ENCODE peak calls at places on chromosomes 12 and 14, in four cellular contexts. J is WERI-Rb-1, Q is brain microvascular endothelial cell, N is DND-41. R is an unnamed sample.

GRCh38 chr12:57148469-57149308 is 1.3 kb upstream of the LRP1-AS start:
- DNase-seq in Q (no peak), J (no peak), N (no peak), R (peak)

GRCh38 chr14:61341275-61342210 is 20.2 kb downstream of the PRKCH start:
- DNase-seq in N (peak), Q (no peak), J (no peak), R (no peak)

GRCh38 chr12:129372876-129373275 is 519.6 kb downstream of the GLT1D1 start:
- DNase-seq in N (no peak), Q (no peak), J (no peak), R (no peak)

GRCh38 chr12:102543494-102543893 is 63.1 kb upstream of the IGF1 start:
- DNase-seq in Q (no peak), N (no peak), J (no peak), R (no peak)

GRCh38 chr14:58805605-58806358 is 168.0 kb downstream of the DACT1 start:
- DNase-seq in Q (peak), J (no peak), N (no peak), R (no peak)

GRCh38 chr14:37060496-37061260 is 111.7 kb downstream of the SLC25A21 start:
- DNase-seq in J (no peak), N (no peak), Q (no peak), R (no peak)

GRCh38 chr12:51910168-51910567 is 2.9 kb downstream of the ACVRL1 start:
- DNase-seq in Q (no peak), J (no peak), N (no peak), R (no peak)

GRCh38 chr12:30953946-30954766 is 27.6 kb downstream of the TSPAN11 start:
- DNase-seq in N (no peak), J (no peak), Q (no peak), R (no peak)

GRCh38 chr14:100540926-100541620 is 46.1 kb downstream of the BEGAIN start:
- DNase-seq in N (no peak), J (no peak), Q (no peak), R (peak)

GRCh38 chr12:107134558-107134957 is 41.2 kb upstream of the CRY1 start:
- DNase-seq in N (peak), J (peak), Q (no peak), R (no peak)

GRCh38 chr12:31558521-31558920 is 32.4 kb downstream of the DENND5B start:
- DNase-seq in N (no peak), J (no peak), Q (no peak), R (no peak)

GRCh38 chr14:101103321-101103901 is 199.9 kb upstream of the RTL1 start:
- DNase-seq in J (no peak), N (no peak), Q (no peak), R (no peak)

GRCh38 chr12:41663487-41664258 is 475.6 kb downstream of the PDZRN4 start:
- DNase-seq in N (no peak), Q (no peak), J (peak), R (no peak)

GRCh38 chr12:117972341-117972740 is 3.6 kb upstream of the KSR2 start:
- DNase-seq in N (no peak), J (no peak), Q (no peak), R (no peak)

GRCh38 chr14:68772761-68773381 is 20.0 kb downstream of the ZFP36L1 start:
- DNase-seq in N (no peak), J (no peak), Q (no peak), R (no peak)

GRCh38 chr14:68770051-68770450 is 22.8 kb downstream of the ZFP36L1 start:
- DNase-seq in J (no peak), Q (no peak), N (no peak), R (no peak)

GRCh38 chr14:68768316-68768715 is 24.6 kb downstream of the ZFP36L1 start:
- DNase-seq in Q (no peak), J (no peak), N (no peak), R (no peak)

GRCh38 chr14:68770553-68771286 is 22.1 kb downstream of the ZFP36L1 start:
- DNase-seq in J (no peak), Q (no peak), N (no peak), R (peak)

DNA sequence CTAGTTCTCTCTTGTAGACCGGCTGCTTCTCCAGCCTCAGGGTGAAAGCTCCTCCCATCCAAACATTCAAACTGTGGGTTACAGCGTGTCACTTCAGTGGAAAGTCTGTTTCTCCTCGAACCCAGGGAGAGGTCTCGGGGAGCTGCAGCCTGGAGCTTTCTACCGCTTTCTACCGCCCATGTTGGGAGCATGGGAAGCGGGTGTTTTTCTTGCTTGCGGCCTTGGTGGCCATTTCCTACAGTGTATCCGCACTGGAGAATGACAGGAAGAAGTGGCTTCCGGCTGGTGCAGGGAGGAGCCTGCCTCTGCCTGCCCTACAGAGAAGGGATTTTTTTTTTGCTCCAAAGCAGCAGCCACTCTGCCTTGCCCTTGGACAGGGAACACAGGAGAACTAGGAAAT is 21.2 kb downstream of the ZFP36L1 start:
- DNase-seq in Q (no peak), J (no peak), N (no peak), R (no peak)
- H3K27ac ChIP-seq in Q (no peak), J (no peak), N (no peak), R (peak)

GRCh38 chr14:23789696-23790095 is 153.5 kb downstream of the DHRS2 start:
- DNase-seq in N (no peak), Q (no peak), J (no peak), R (no peak)

DNA sequence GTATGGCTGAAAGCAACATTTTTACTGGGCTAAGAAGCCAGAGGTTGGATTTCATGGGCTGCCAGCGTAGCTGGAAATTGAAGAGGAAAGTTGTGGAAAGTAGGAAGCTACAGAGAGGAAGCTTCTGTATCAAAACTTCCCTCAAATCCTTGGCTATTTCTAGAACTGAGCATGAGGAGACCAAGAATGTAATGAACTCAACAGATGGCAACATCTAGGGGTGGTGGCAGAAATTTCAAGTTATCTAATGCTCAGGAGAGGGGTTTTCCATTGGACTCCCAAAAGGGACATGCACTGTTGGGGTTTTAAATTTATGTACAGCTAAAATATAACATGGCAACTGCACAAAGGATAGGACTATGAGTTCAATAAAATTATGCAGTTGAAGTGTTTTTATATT is 151.3 kb downstream of the DHRS2 start:
- DNase-seq in J (no peak), Q (no peak), N (no peak), R (no peak)
- H3K4me3 ChIP-seq in J (no peak), Q (no peak), N (no peak), R (no peak)

DNA sequence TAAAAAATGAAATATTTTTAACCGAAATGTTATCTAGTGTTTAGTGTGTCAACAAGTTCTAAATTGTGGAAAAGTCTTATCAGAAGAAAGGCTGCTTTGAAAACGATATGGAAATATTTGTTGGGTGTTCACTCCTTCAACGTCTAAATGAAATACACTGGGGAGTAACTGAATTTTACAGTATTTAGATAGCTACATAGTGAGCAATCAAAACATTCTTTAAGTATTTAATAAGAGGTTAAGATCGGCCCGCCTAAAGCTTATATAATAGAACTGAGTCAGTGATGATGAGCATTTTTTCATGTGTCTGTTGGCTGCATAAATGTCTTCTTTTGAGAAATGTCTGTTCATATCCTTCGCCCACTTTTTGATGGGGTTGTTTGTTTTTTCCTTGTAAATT is 228.3 kb downstream of the RAD51B start:
- DNase-seq in J (no peak), Q (peak), N (no peak), R (no peak)
- H3K27ac ChIP-seq in J (no peak), Q (no peak), N (no peak), R (no peak)

GRCh38 chr12:122183588-122183940 is 641 bp downstream of the LRRC43 start:
- DNase-seq in N (no peak), J (no peak), Q (no peak), R (no peak)
- H3K4me3 ChIP-seq in N (no peak), J (no peak), Q (peak), R (peak)

DNA sequence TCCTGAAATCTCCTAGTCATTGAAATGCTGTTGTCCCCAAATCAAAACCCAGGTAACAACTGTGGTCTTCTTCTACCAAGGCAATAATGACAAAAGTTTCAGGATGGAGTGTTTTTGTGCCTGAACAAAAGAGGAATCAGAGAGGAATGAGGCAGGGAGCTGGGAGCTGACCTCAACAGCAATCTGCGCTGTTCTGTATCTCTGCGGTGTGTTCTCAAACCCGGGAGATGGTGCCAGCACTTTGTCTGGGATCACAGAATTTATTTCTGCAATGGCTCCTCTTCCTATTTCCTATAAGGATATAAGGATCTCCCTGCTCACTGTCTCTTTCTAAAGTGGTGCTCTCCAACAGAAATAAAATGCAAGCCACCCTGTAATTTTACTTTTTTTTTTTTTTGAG is 449 bp upstream of the GLT8D2 start:
- DNase-seq in J (no peak), N (no peak), Q (no peak), R (no peak)
- H3K27ac ChIP-seq in J (no peak), N (no peak), Q (no peak), R (no peak)

DNA sequence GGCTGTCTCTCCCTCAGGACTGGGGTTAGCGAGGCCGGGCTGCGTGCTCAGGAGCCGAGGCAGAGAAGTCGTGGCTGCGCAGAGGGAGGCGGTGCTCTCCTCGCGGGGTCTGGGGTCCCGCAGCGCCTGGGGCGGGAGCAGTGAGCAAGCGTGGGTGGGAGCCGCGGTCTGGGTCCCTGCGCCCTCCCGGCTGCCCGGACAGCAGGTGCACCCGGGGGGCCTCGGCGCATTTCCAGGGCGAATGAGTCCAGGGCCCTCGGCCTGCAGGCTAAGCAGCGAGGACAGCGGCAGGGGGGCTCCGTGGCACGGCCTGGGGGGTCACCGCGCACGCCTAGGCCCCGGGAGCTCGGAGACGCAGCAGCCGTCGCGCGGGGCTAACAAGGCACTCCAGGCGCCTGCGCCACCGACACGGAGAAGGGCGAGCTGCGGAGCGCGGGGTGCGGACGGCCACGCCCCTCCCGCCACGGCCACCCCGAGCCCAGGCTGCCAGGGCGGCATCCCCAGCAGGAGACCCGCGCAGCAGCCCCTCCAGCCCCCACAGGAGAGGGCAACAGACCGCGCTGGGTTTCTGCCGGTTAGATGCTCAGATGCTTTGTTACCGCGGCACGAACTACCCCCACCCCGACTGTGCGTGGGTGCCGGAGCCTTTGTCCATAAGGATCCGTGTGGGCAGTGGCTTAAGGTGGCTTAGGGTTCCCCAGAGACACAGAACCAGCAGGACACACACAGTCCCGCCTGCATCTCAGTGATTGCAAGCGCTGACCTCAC is 117.7 kb upstream of the C14orf180 start:
- DNase-seq in Q (no peak), J (peak), N (no peak), R (no peak)
- H3K4me3 ChIP-seq in Q (no peak), J (peak), N (no peak), R (peak)

DNA sequence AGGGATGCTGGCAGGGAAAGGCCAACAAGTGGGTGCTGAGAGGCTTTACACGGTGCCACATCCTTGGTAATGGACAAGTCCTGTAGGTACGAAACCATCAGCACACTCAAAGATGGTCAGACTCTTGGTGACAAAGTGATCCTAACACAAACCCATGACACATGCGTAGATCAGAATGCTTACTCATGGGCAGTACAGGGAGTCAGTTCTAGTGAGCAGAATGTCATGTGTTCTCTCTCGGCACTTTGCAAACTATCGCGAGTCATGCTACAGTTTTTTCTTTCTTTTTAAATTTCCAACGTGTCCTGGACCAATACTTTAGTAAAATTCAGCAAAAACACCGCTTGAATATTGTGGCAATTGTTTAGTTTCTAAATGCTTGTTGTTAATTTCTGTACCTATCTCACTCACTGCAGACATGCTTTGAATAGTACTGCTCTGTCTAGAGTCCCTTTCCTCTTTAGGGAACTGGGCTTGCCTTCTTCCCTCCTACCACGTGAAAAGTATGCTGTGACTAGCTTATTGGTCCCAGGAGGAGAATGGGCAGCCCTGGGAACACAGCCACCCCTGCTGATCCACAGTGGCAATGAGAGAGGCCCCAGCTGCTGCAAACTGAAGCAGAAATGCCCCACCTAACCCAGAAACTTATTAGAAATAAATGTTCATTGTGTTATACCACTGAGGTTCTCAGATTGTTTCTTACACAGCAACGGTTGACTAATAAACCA is 62.4 kb downstream of the UBR7 start:
- DNase-seq in J (no peak), Q (peak), N (no peak), R (no peak)
- H3K27ac ChIP-seq in J (no peak), Q (peak), N (no peak), R (peak)